ENCODE peak calls at places on chromosomes 3 and 15, in seven cellular contexts. One of them, this sample, is unnamed.

GRCh38 chr15:88646951-88647350 is 8.1 kb downstream of the ISG20 start:
- DNase-seq in fibroblast of lung: no peak
- DNase-seq in brain microvascular endothelial cell: no peak
- DNase-seq in tibial artery: no peak
- DNase-seq in CD4-positive, CD25-positive, alpha-beta regulatory T cell: no peak
- DNase-seq in psoas muscle: no peak
- DNase-seq in hepatocyte: no peak
- DNase-seq in this sample: peak

GRCh38 chr15:85168642-85169173 is 187.1 kb downstream of the PDE8A start:
- DNase-seq in fibroblast of lung: peak
- DNase-seq in brain microvascular endothelial cell: peak
- DNase-seq in tibial artery: no peak
- DNase-seq in CD4-positive, CD25-positive, alpha-beta regulatory T cell: peak
- DNase-seq in psoas muscle: no peak
- DNase-seq in hepatocyte: peak
- DNase-seq in this sample: no peak

GRCh38 chr3:30604091-30604490 is 2.3 kb upstream of the TGFBR2 start:
- DNase-seq in fibroblast of lung: no peak
- DNase-seq in brain microvascular endothelial cell: no peak
- DNase-seq in tibial artery: no peak
- DNase-seq in CD4-positive, CD25-positive, alpha-beta regulatory T cell: no peak
- DNase-seq in psoas muscle: no peak
- DNase-seq in hepatocyte: no peak
- DNase-seq in this sample: no peak

GRCh38 chr3:176759815-176760506 is 437.3 kb downstream of the TBL1XR1 start:
- DNase-seq in fibroblast of lung: no peak
- DNase-seq in brain microvascular endothelial cell: no peak
- DNase-seq in tibial artery: no peak
- DNase-seq in CD4-positive, CD25-positive, alpha-beta regulatory T cell: no peak
- DNase-seq in psoas muscle: no peak
- DNase-seq in hepatocyte: peak
- DNase-seq in this sample: no peak

GRCh38 chr3:17747184-17747889 is 4.9 kb upstream of the TBC1D5 start:
- DNase-seq in fibroblast of lung: peak
- DNase-seq in brain microvascular endothelial cell: no peak
- DNase-seq in tibial artery: no peak
- DNase-seq in CD4-positive, CD25-positive, alpha-beta regulatory T cell: no peak
- DNase-seq in psoas muscle: no peak
- DNase-seq in hepatocyte: no peak
- DNase-seq in this sample: no peak

GRCh38 chr3:12869025-12869695 is 27.8 kb upstream of the RPL32 start:
- DNase-seq in fibroblast of lung: no peak
- DNase-seq in brain microvascular endothelial cell: no peak
- DNase-seq in tibial artery: no peak
- DNase-seq in CD4-positive, CD25-positive, alpha-beta regulatory T cell: no peak
- DNase-seq in psoas muscle: no peak
- DNase-seq in hepatocyte: peak
- DNase-seq in this sample: no peak

GRCh38 chr3:85785766-85786165 is 827.0 kb downstream of the CADM2 start:
- DNase-seq in fibroblast of lung: no peak
- DNase-seq in brain microvascular endothelial cell: no peak
- DNase-seq in tibial artery: no peak
- DNase-seq in CD4-positive, CD25-positive, alpha-beta regulatory T cell: no peak
- DNase-seq in psoas muscle: no peak
- DNase-seq in hepatocyte: no peak
- DNase-seq in this sample: no peak

GRCh38 chr3:8790529-8790928 is 21.1 kb upstream of the OXTR start:
- DNase-seq in fibroblast of lung: no peak
- DNase-seq in brain microvascular endothelial cell: no peak
- DNase-seq in tibial artery: no peak
- DNase-seq in CD4-positive, CD25-positive, alpha-beta regulatory T cell: no peak
- DNase-seq in psoas muscle: no peak
- DNase-seq in hepatocyte: no peak
- DNase-seq in this sample: no peak

GRCh38 chr15:71666723-71667122 is 143.6 kb upstream of the NR2E3 start:
- DNase-seq in fibroblast of lung: no peak
- DNase-seq in brain microvascular endothelial cell: no peak
- DNase-seq in tibial artery: no peak
- DNase-seq in CD4-positive, CD25-positive, alpha-beta regulatory T cell: no peak
- DNase-seq in psoas muscle: no peak
- DNase-seq in hepatocyte: no peak
- DNase-seq in this sample: no peak

DNA sequence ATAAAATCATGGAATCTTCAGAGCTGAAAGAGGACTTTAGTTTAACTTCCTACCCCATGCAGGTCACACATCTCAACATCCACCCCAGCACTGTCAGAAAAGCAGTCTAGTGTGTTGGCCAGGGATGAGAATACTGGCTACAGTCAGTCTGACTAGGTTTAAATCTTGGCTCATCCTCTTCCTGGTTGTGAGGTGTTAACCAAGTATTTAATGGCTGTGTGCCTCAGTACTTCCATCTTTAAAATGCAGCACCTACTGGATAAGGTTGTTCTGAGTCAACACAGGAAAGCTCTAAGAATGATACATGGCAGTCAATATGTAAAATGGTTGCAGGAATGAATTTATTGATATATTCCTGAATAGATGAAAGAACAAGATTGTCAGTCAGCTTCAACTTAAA is 3.1 kb downstream of the CFAP44 start:
- DNase-seq in fibroblast of lung: no peak
- DNase-seq in brain microvascular endothelial cell: no peak
- DNase-seq in tibial artery: no peak
- DNase-seq in CD4-positive, CD25-positive, alpha-beta regulatory T cell: no peak
- DNase-seq in psoas muscle: no peak
- DNase-seq in hepatocyte: no peak
- DNase-seq in this sample: no peak
- H3K4me3 ChIP-seq in fibroblast of lung: no peak
- H3K4me3 ChIP-seq in brain microvascular endothelial cell: no peak
- H3K4me3 ChIP-seq in tibial artery: no peak
- H3K4me3 ChIP-seq in CD4-positive, CD25-positive, alpha-beta regulatory T cell: no peak
- H3K4me3 ChIP-seq in psoas muscle: no peak
- H3K4me3 ChIP-seq in hepatocyte: no peak
- H3K4me3 ChIP-seq in this sample: no peak

GRCh38 chr3:107153981-107154380 is 223.3 kb upstream of the CCDC54 start:
- DNase-seq in fibroblast of lung: no peak
- DNase-seq in brain microvascular endothelial cell: no peak
- DNase-seq in tibial artery: no peak
- DNase-seq in CD4-positive, CD25-positive, alpha-beta regulatory T cell: no peak
- DNase-seq in psoas muscle: no peak
- DNase-seq in hepatocyte: no peak
- DNase-seq in this sample: no peak
- H3K27ac ChIP-seq in fibroblast of lung: no peak
- H3K27ac ChIP-seq in brain microvascular endothelial cell: no peak
- H3K27ac ChIP-seq in tibial artery: no peak
- H3K27ac ChIP-seq in CD4-positive, CD25-positive, alpha-beta regulatory T cell: no peak
- H3K27ac ChIP-seq in psoas muscle: no peak
- H3K27ac ChIP-seq in hepatocyte: no peak
- H3K27ac ChIP-seq in this sample: no peak

DNA sequence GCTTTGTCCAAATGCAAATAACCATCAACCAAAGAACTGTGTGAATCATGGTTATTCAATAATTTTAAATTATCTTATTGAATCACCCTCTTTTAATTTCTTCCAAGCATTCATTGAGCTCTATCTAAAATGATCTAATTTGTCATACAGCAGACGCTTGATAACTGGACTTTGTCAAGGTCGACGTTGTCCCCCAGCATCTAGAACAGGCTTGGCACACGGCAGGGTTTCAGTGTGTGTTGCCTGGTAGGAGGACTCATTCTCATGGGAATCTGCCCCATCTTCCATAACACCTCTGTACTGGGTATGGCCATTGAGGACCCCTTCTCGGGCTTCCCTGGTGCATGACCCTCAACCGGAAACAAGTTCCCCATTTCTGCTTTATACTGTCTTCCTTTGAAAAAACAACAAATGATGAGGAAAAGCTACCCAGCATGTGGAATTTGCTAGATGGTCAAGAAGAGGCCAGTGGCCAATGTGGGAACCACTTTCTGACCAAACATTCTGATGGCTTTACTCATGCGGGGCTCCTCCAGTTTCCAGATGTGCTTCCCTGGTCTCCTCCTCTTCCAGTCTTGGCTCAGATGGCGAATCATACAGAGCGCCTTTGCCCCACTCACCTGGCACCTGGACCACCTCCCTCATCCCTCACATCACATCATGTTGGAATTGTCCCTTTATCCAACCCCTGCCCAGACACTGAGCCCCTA is 41.7 kb upstream of the SEC22A start:
- DNase-seq in fibroblast of lung: peak
- DNase-seq in brain microvascular endothelial cell: peak
- DNase-seq in tibial artery: no peak
- DNase-seq in CD4-positive, CD25-positive, alpha-beta regulatory T cell: no peak
- DNase-seq in psoas muscle: no peak
- DNase-seq in hepatocyte: no peak
- DNase-seq in this sample: no peak
- H3K4me3 ChIP-seq in fibroblast of lung: no peak
- H3K4me3 ChIP-seq in brain microvascular endothelial cell: no peak
- H3K4me3 ChIP-seq in tibial artery: no peak
- H3K4me3 ChIP-seq in CD4-positive, CD25-positive, alpha-beta regulatory T cell: no peak
- H3K4me3 ChIP-seq in psoas muscle: no peak
- H3K4me3 ChIP-seq in hepatocyte: no peak
- H3K4me3 ChIP-seq in this sample: no peak

GRCh38 chr3:37591130-37591865 is 270.4 kb upstream of the CTDSPL start:
- DNase-seq in fibroblast of lung: no peak
- DNase-seq in brain microvascular endothelial cell: no peak
- DNase-seq in tibial artery: peak
- DNase-seq in CD4-positive, CD25-positive, alpha-beta regulatory T cell: no peak
- DNase-seq in psoas muscle: no peak
- DNase-seq in hepatocyte: no peak
- DNase-seq in this sample: no peak
- H3K27ac ChIP-seq in fibroblast of lung: no peak
- H3K27ac ChIP-seq in brain microvascular endothelial cell: no peak
- H3K27ac ChIP-seq in tibial artery: peak
- H3K27ac ChIP-seq in CD4-positive, CD25-positive, alpha-beta regulatory T cell: no peak
- H3K27ac ChIP-seq in psoas muscle: peak
- H3K27ac ChIP-seq in hepatocyte: no peak
- H3K27ac ChIP-seq in this sample: peak

GRCh38 chr3:71060536-71060935 is 523.0 kb downstream of the FOXP1 start:
- DNase-seq in fibroblast of lung: no peak
- DNase-seq in brain microvascular endothelial cell: no peak
- DNase-seq in tibial artery: no peak
- DNase-seq in CD4-positive, CD25-positive, alpha-beta regulatory T cell: no peak
- DNase-seq in psoas muscle: no peak
- DNase-seq in hepatocyte: no peak
- DNase-seq in this sample: no peak

GRCh38 chr3:71062920-71063767 is 520.4 kb downstream of the FOXP1 start:
- DNase-seq in fibroblast of lung: peak
- DNase-seq in brain microvascular endothelial cell: peak
- DNase-seq in tibial artery: no peak
- DNase-seq in CD4-positive, CD25-positive, alpha-beta regulatory T cell: no peak
- DNase-seq in psoas muscle: no peak
- DNase-seq in hepatocyte: no peak
- DNase-seq in this sample: no peak

GRCh38 chr3:71062037-71062919 is 521.2 kb downstream of the FOXP1 start:
- DNase-seq in fibroblast of lung: peak
- DNase-seq in brain microvascular endothelial cell: no peak
- DNase-seq in tibial artery: no peak
- DNase-seq in CD4-positive, CD25-positive, alpha-beta regulatory T cell: no peak
- DNase-seq in psoas muscle: no peak
- DNase-seq in hepatocyte: no peak
- DNase-seq in this sample: no peak

GRCh38 chr3:71061581-71061980 is 521.9 kb downstream of the FOXP1 start:
- DNase-seq in fibroblast of lung: peak
- DNase-seq in brain microvascular endothelial cell: no peak
- DNase-seq in tibial artery: no peak
- DNase-seq in CD4-positive, CD25-positive, alpha-beta regulatory T cell: no peak
- DNase-seq in psoas muscle: no peak
- DNase-seq in hepatocyte: no peak
- DNase-seq in this sample: no peak

GRCh38 chr3:71061037-71061436 is 522.5 kb downstream of the FOXP1 start:
- DNase-seq in fibroblast of lung: no peak
- DNase-seq in brain microvascular endothelial cell: no peak
- DNase-seq in tibial artery: no peak
- DNase-seq in CD4-positive, CD25-positive, alpha-beta regulatory T cell: no peak
- DNase-seq in psoas muscle: no peak
- DNase-seq in hepatocyte: no peak
- DNase-seq in this sample: no peak
- H3K4me3 ChIP-seq in fibroblast of lung: peak
- H3K4me3 ChIP-seq in brain microvascular endothelial cell: no peak
- H3K4me3 ChIP-seq in tibial artery: peak
- H3K4me3 ChIP-seq in CD4-positive, CD25-positive, alpha-beta regulatory T cell: peak
- H3K4me3 ChIP-seq in psoas muscle: peak
- H3K4me3 ChIP-seq in hepatocyte: peak
- H3K4me3 ChIP-seq in this sample: peak

GRCh38 chr15:39616731-39617455 is 36.0 kb downstream of the THBS1 start:
- DNase-seq in fibroblast of lung: no peak
- DNase-seq in brain microvascular endothelial cell: no peak
- DNase-seq in tibial artery: no peak
- DNase-seq in CD4-positive, CD25-positive, alpha-beta regulatory T cell: no peak
- DNase-seq in psoas muscle: no peak
- DNase-seq in hepatocyte: no peak
- DNase-seq in this sample: no peak
- H3K27ac ChIP-seq in fibroblast of lung: no peak
- H3K27ac ChIP-seq in brain microvascular endothelial cell: no peak
- H3K27ac ChIP-seq in tibial artery: no peak
- H3K27ac ChIP-seq in CD4-positive, CD25-positive, alpha-beta regulatory T cell: no peak
- H3K27ac ChIP-seq in psoas muscle: no peak
- H3K27ac ChIP-seq in hepatocyte: no peak
- H3K27ac ChIP-seq in this sample: no peak

DNA sequence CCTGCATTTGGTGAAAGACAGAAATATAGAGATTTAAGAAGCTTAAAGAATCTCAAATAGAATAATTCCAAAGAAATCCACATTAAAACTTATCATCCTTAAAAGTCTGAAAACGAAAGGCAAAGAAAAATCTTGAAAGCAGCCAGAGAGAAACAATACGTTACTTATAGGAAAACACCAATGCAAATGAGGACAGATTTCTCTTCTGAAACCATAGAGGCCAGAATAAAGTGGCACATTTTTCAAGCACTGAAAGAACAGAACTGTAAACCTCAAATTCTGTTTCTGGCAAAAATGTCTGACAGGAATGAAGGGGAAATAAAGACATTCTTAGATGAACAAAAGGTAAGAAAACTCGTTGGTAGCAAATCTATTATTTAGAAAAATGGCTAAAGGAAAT is 13.8 kb upstream of the ACTC1 start:
- DNase-seq in fibroblast of lung: no peak
- DNase-seq in brain microvascular endothelial cell: no peak
- DNase-seq in tibial artery: no peak
- DNase-seq in CD4-positive, CD25-positive, alpha-beta regulatory T cell: no peak
- DNase-seq in psoas muscle: no peak
- DNase-seq in hepatocyte: no peak
- DNase-seq in this sample: no peak
- H3K4me3 ChIP-seq in fibroblast of lung: no peak
- H3K4me3 ChIP-seq in brain microvascular endothelial cell: no peak
- H3K4me3 ChIP-seq in tibial artery: no peak
- H3K4me3 ChIP-seq in CD4-positive, CD25-positive, alpha-beta regulatory T cell: no peak
- H3K4me3 ChIP-seq in psoas muscle: no peak
- H3K4me3 ChIP-seq in hepatocyte: no peak
- H3K4me3 ChIP-seq in this sample: no peak